ENCODE peak calls at places on chromosomes 4 and X, in seven cellular contexts. B is CD8-positive, alpha-beta memory T cell; Y is breast epithelium; N is sigmoid colon; G is MG63; E is stomach; R is endodermal cell. A is an unnamed sample.

GRCh38 chrX:13469963-13470679 is 99.3 kb upstream of the EGFL6 start:
- DNase-seq in B (no peak), Y (no peak), N (no peak), G (peak; percentile 20), E (no peak), R (no peak), A (no peak)

GRCh38 chrX:84046403-84046984 is 141.5 kb downstream of the RPS6KA6 start:
- DNase-seq in B (peak; percentile 12), Y (no peak), N (no peak), G (no peak), E (peak; percentile 31), R (peak; percentile 71), A (no peak)

GRCh38 chrX:132181364-132181763 is 37.9 kb downstream of the RAP2C start:
- DNase-seq in B (no peak), Y (peak; percentile 74), N (no peak), G (peak; percentile 54), E (peak; percentile 26), R (no peak), A (no peak)

GRCh38 chrX:7252013-7252610 is 104.2 kb upstream of the PUDP start:
- DNase-seq in B (no peak), Y (peak; percentile 61), N (no peak), G (no peak), E (peak; percentile 91), R (no peak), A (peak; percentile 64)

GRCh38 chrX:136162827-136163427 is 15.6 kb downstream of the FHL1 start:
- DNase-seq in B (peak; percentile 33), Y (no peak), N (peak; percentile 83), G (peak; percentile 42), E (peak; percentile 50), R (peak; percentile 85), A (no peak)

GRCh38 chr4:139085141-139085540 is 69.6 kb downstream of the NOCT start:
- DNase-seq in B (peak; percentile 15), Y (no peak), N (no peak), G (no peak), E (no peak), R (no peak), A (no peak)

GRCh38 chrX:135396109-135396508 is 25.6 kb upstream of the SMIM10L2A start:
- DNase-seq in B (no peak), Y (no peak), N (no peak), G (peak; percentile 45), E (no peak), R (no peak), A (no peak)

GRCh38 chr4:3607690-3608514 is 75.7 kb upstream of the LRPAP1 start:
- DNase-seq in B (no peak), Y (no peak), N (peak; percentile 57), G (no peak), E (no peak), R (peak; percentile 36), A (no peak)

GRCh38 chrX:3244955-3245354 is 101.5 kb downstream of the MXRA5 start:
- DNase-seq in B (no peak), Y (no peak), N (no peak), G (no peak), E (no peak), R (no peak), A (no peak)

GRCh38 chr4:121154103-121154515 is 10.0 kb downstream of the TNIP3 start:
- DNase-seq in B (peak; percentile 79), Y (no peak), N (no peak), G (no peak), E (no peak), R (no peak), A (no peak)

GRCh38 chr4:139535228-139535851 is 20.7 kb downstream of the SETD7 start:
- DNase-seq in B (no peak), Y (no peak), N (no peak), G (no peak), E (no peak), R (no peak), A (no peak)

GRCh38 chr4:7803992-7804758 is 135.5 kb downstream of the AFAP1 start:
- DNase-seq in B (peak; percentile 56), Y (peak; percentile 85), N (peak; percentile 93), G (peak; percentile 69), E (peak; percentile 88), R (peak; percentile 98), A (peak; percentile 90)

GRCh38 chr4:121800638-121800960 is 524 bp upstream of the EXOSC9 start:
- DNase-seq in B (no peak), Y (no peak), N (no peak), G (no peak), E (no peak), R (no peak), A (no peak)

GRCh38 chrX:19188566-19188965 is 66.3 kb upstream of the ADGRG2 start:
- DNase-seq in B (no peak), Y (no peak), N (no peak), G (no peak), E (no peak), R (no peak), A (no peak)

GRCh38 chrX:13427441-13428054 is 107.7 kb upstream of the ATXN3L start:
- DNase-seq in B (no peak), Y (no peak), N (no peak), G (peak; percentile 11), E (no peak), R (no peak), A (no peak)

GRCh38 chr4:83644677-83645639 is 109.0 kb downstream of the GPAT3 start:
- DNase-seq in B (peak; percentile 35), Y (no peak), N (no peak), G (no peak), E (no peak), R (peak; percentile 59), A (no peak)

GRCh38 chr4:188780686-188781085 is 641.4 kb downstream of the TRIML1 start:
- DNase-seq in B (no peak), Y (no peak), N (no peak), G (no peak), E (no peak), R (no peak), A (no peak)

GRCh38 chr4:137543198-137543597 is 10.9 kb upstream of the PCDH18 start:
- DNase-seq in B (no peak), Y (no peak), N (no peak), G (no peak), E (no peak), R (peak; percentile 78), A (no peak)

GRCh38 chrX:122219226-122219625 is 964.9 kb upstream of the GRIA3 start:
- DNase-seq in B (no peak), Y (no peak), N (no peak), G (no peak), E (no peak), R (no peak), A (no peak)

GRCh38 chr4:151627491-151627890 is 133.3 kb downstream of the GATB start:
- DNase-seq in B (no peak), Y (no peak), N (no peak), G (no peak), E (no peak), R (no peak), A (no peak)

GRCh38 chr4:88744609-88745008 is 47.0 kb upstream of the NAP1L5 start:
- DNase-seq in B (no peak), Y (no peak), N (no peak), G (no peak), E (no peak), R (no peak), A (no peak)

GRCh38 chrX:85112270-85112669 is 108.6 kb downstream of the APOOL start:
- DNase-seq in B (no peak), Y (no peak), N (no peak), G (no peak), E (no peak), R (no peak), A (no peak)

GRCh38 chr4:98501383-98501782 is 157.0 kb downstream of the TSPAN5 start:
- DNase-seq in B (no peak), Y (no peak), N (no peak), G (no peak), E (no peak), R (no peak), A (no peak)

GRCh38 chrX:5979338-5979737 is 249.3 kb downstream of the NLGN4X start:
- DNase-seq in B (no peak), Y (no peak), N (no peak), G (no peak), E (no peak), R (no peak), A (no peak)

GRCh38 chrX:5971300-5971699 is 257.4 kb downstream of the NLGN4X start:
- DNase-seq in B (no peak), Y (no peak), N (no peak), G (no peak), E (no peak), R (no peak), A (no peak)

GRCh38 chrX:5976332-5976731 is 252.3 kb downstream of the NLGN4X start:
- DNase-seq in B (no peak), Y (no peak), N (no peak), G (no peak), E (no peak), R (no peak), A (no peak)
- H3K4me3 ChIP-seq in B (no peak overlapping the region), Y (no peak overlapping the region), N (no peak overlapping the region), G (no peak overlapping the region), E (no peak overlapping the region), R (no peak overlapping the region), A (no peak overlapping the region)

GRCh38 chr4:78647272-78647671 is 95.7 kb downstream of the ANXA3 start:
- DNase-seq in B (no peak), Y (no peak), N (no peak), G (no peak), E (no peak), R (no peak), A (no peak)

GRCh38 chr4:78644063-78644691 is 92.6 kb downstream of the ANXA3 start:
- DNase-seq in B (no peak), Y (no peak), N (no peak), G (no peak), E (no peak), R (no peak), A (no peak)

GRCh38 chr4:78642934-78643333 is 91.4 kb downstream of the ANXA3 start:
- DNase-seq in B (no peak), Y (no peak), N (no peak), G (no peak), E (no peak), R (no peak), A (no peak)

GRCh38 chr4:78645853-78646757 is 94.5 kb downstream of the ANXA3 start:
- DNase-seq in B (no peak), Y (peak; percentile 77), N (peak; percentile 94), G (peak; percentile 81), E (peak; percentile 73), R (no peak), A (no peak)

GRCh38 chr4:78644744-78645330 is 93.3 kb downstream of the ANXA3 start:
- DNase-seq in B (peak; percentile 35), Y (no peak), N (peak; percentile 76), G (peak; percentile 53), E (peak; percentile 63), R (peak; percentile 77), A (no peak)
- H3K4me3 ChIP-seq in B (no peak overlapping the region), Y (no peak overlapping the region), N (no peak overlapping the region), G (no peak overlapping the region), E (no peak overlapping the region), R (no peak overlapping the region), A (no peak overlapping the region)

DNA sequence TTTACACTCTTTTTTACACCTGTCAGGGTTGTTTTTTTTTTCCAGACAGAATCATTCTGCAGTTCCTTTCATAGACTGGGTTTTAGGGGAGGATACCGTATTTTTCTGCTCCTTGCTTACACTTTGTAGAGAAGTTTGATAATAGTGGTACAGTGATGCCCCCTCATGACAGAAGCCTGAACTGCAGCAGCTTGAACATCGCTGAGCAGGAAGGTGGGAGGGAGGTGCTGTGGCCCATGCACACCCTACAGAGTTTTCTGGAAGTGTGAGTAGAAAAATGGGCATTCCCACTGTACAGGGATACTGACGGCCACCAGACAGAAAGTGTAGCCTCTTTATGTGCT is 54.5 kb downstream of the RAB40A start:
- DNase-seq in B (peak; percentile 67), Y (peak; percentile 61), N (peak; percentile 76), G (peak; percentile 32), E (peak; percentile 74), R (peak; percentile 96), A (peak; percentile 57)
- H3K4me3 ChIP-seq in B (peak overlapping the region; percentile 70), Y (peak overlapping the region; percentile 26), N (no peak overlapping the region), G (peak overlapping the region; percentile 25), E (peak overlapping the region; percentile 29), R (peak overlapping the region; percentile 56), A (peak overlapping the region; percentile 36)

GRCh38 chrX:9339603-9340569 is 125.0 kb upstream of the TBL1X start:
- DNase-seq in B (peak; percentile 47), Y (no peak), N (peak; percentile 71), G (no peak), E (no peak), R (peak; percentile 63), A (no peak)
- H3K4me3 ChIP-seq in B (peak overlapping the region; percentile 55), Y (no peak overlapping the region), N (no peak overlapping the region), G (no peak overlapping the region), E (no peak overlapping the region), R (no peak overlapping the region), A (no peak overlapping the region)

A was measured in upper lobe of right lung.